ENCODE peak calls at places on chromosomes 4 and X, in four cellular contexts. One of them, this sample, is unnamed.

GRCh38 chr4:130368668-130369067 is 1272.7 kb downstream of the C4orf33 start:
- DNase-seq in T-cell: no peak
- DNase-seq in stimulated activated CD4-positive, alpha-beta T cell treated with anti-CD3 and anti-CD28 coated beads, Interleukin-4, amount 100 ng/mL, for 1 hour: no peak
- DNase-seq in LHCN-M2: no peak
- DNase-seq in this sample: no peak

GRCh38 chr4:40484346-40484745 is 145.3 kb downstream of the RBM47 start:
- DNase-seq in stimulated activated CD4-positive, alpha-beta T cell treated with anti-CD3 and anti-CD28 coated beads, Interleukin-4, amount 100 ng/mL, for 1 hour: no peak
- DNase-seq in T-cell: no peak
- DNase-seq in LHCN-M2: no peak
- DNase-seq in this sample: no peak

GRCh38 chr4:52748432-52748831 is 2.8 kb downstream of the ERVMER34-1 start:
- DNase-seq in T-cell: no peak
- DNase-seq in LHCN-M2: no peak
- DNase-seq in stimulated activated CD4-positive, alpha-beta T cell treated with anti-CD3 and anti-CD28 coated beads, Interleukin-4, amount 100 ng/mL, for 1 hour: no peak
- DNase-seq in this sample: no peak

GRCh38 chr4:77172336-77172735 is 15.3 kb downstream of the CCNG2 start:
- DNase-seq in T-cell: no peak
- DNase-seq in LHCN-M2: peak
- DNase-seq in stimulated activated CD4-positive, alpha-beta T cell treated with anti-CD3 and anti-CD28 coated beads, Interleukin-4, amount 100 ng/mL, for 1 hour: no peak
- DNase-seq in this sample: peak

GRCh38 chr4:10098770-10099139 is 17.8 kb downstream of the WDR1 start:
- DNase-seq in T-cell: no peak
- DNase-seq in LHCN-M2: peak
- DNase-seq in stimulated activated CD4-positive, alpha-beta T cell treated with anti-CD3 and anti-CD28 coated beads, Interleukin-4, amount 100 ng/mL, for 1 hour: peak
- DNase-seq in this sample: peak

GRCh38 chrX:9899640-9900075 is 67.5 kb upstream of the CLDN34 start:
- DNase-seq in T-cell: no peak
- DNase-seq in stimulated activated CD4-positive, alpha-beta T cell treated with anti-CD3 and anti-CD28 coated beads, Interleukin-4, amount 100 ng/mL, for 1 hour: peak
- DNase-seq in LHCN-M2: peak
- DNase-seq in this sample: no peak

GRCh38 chrX:47093248-47093647 is 15.0 kb downstream of the RGN start:
- DNase-seq in stimulated activated CD4-positive, alpha-beta T cell treated with anti-CD3 and anti-CD28 coated beads, Interleukin-4, amount 100 ng/mL, for 1 hour: no peak
- DNase-seq in T-cell: peak
- DNase-seq in LHCN-M2: peak
- DNase-seq in this sample: no peak

GRCh38 chr4:98289375-98289774 is 28.2 kb downstream of the RAP1GDS1 start:
- DNase-seq in LHCN-M2: no peak
- DNase-seq in stimulated activated CD4-positive, alpha-beta T cell treated with anti-CD3 and anti-CD28 coated beads, Interleukin-4, amount 100 ng/mL, for 1 hour: no peak
- DNase-seq in T-cell: no peak
- DNase-seq in this sample: no peak

GRCh38 chr4:60938621-60939020 is 261.5 kb upstream of the ADGRL3 start:
- DNase-seq in LHCN-M2: no peak
- DNase-seq in T-cell: no peak
- DNase-seq in stimulated activated CD4-positive, alpha-beta T cell treated with anti-CD3 and anti-CD28 coated beads, Interleukin-4, amount 100 ng/mL, for 1 hour: no peak
- DNase-seq in this sample: no peak

GRCh38 chr4:60134106-60134505 is 1066.0 kb upstream of the ADGRL3 start:
- DNase-seq in stimulated activated CD4-positive, alpha-beta T cell treated with anti-CD3 and anti-CD28 coated beads, Interleukin-4, amount 100 ng/mL, for 1 hour: no peak
- DNase-seq in T-cell: no peak
- DNase-seq in LHCN-M2: peak
- DNase-seq in this sample: no peak

GRCh38 chrX:18390941-18391538 is 34.4 kb upstream of the CDKL5 start:
- DNase-seq in LHCN-M2: peak
- DNase-seq in T-cell: peak
- DNase-seq in stimulated activated CD4-positive, alpha-beta T cell treated with anti-CD3 and anti-CD28 coated beads, Interleukin-4, amount 100 ng/mL, for 1 hour: peak
- DNase-seq in this sample: no peak

GRCh38 chrX:39772057-39772832 is 325.5 kb downstream of the BCOR start:
- DNase-seq in LHCN-M2: no peak
- DNase-seq in stimulated activated CD4-positive, alpha-beta T cell treated with anti-CD3 and anti-CD28 coated beads, Interleukin-4, amount 100 ng/mL, for 1 hour: peak
- DNase-seq in T-cell: no peak
- DNase-seq in this sample: no peak

GRCh38 chrX:134735015-134735414 is 76.7 kb upstream of the PLAC1 start:
- DNase-seq in T-cell: no peak
- DNase-seq in stimulated activated CD4-positive, alpha-beta T cell treated with anti-CD3 and anti-CD28 coated beads, Interleukin-4, amount 100 ng/mL, for 1 hour: no peak
- DNase-seq in LHCN-M2: no peak
- DNase-seq in this sample: no peak

GRCh38 chr4:137967480-137968190 is 274.5 kb downstream of the SLC7A11 start:
- DNase-seq in T-cell: no peak
- DNase-seq in LHCN-M2: peak
- DNase-seq in stimulated activated CD4-positive, alpha-beta T cell treated with anti-CD3 and anti-CD28 coated beads, Interleukin-4, amount 100 ng/mL, for 1 hour: no peak
- DNase-seq in this sample: no peak

GRCh38 chr4:15348236-15348635 is 79.6 kb upstream of the C1QTNF7 start:
- DNase-seq in stimulated activated CD4-positive, alpha-beta T cell treated with anti-CD3 and anti-CD28 coated beads, Interleukin-4, amount 100 ng/mL, for 1 hour: no peak
- DNase-seq in LHCN-M2: no peak
- DNase-seq in T-cell: no peak
- DNase-seq in this sample: peak

GRCh38 chrX:135257469-135257868 is 5.6 kb downstream of the ETDA start:
- DNase-seq in stimulated activated CD4-positive, alpha-beta T cell treated with anti-CD3 and anti-CD28 coated beads, Interleukin-4, amount 100 ng/mL, for 1 hour: no peak
- DNase-seq in T-cell: no peak
- DNase-seq in LHCN-M2: no peak
- DNase-seq in this sample: no peak

This sample was measured in foreskin keratinocyte.